ENCODE peak calls at places on chromosomes 5 and 9, in six cellular contexts. One of them, this sample, is unnamed.

GRCh38 chr5:10367586-10367985 is 14.1 kb downstream of the MARCHF6 start:
- DNase-seq in fibroblast of the conjunctiva: no peak
- DNase-seq in HEK293T: no peak
- DNase-seq in activated effector memory CD4-positive, alpha-beta T cell treated with Interleukin-2 at 50 U/mL for 16 hours: no peak
- DNase-seq in frontal cortex: no peak
- DNase-seq in tibial nerve: no peak
- DNase-seq in this sample: no peak

GRCh38 chr5:111706345-111706744 is 50.6 kb downstream of the NREP start:
- DNase-seq in fibroblast of the conjunctiva: no peak
- DNase-seq in HEK293T: no peak
- DNase-seq in tibial nerve: no peak
- DNase-seq in frontal cortex: no peak
- DNase-seq in activated effector memory CD4-positive, alpha-beta T cell treated with Interleukin-2 at 50 U/mL for 16 hours: no peak
- DNase-seq in this sample: no peak

GRCh38 chr9:14316574-14317304 is 2.8 kb upstream of the NFIB start:
- DNase-seq in activated effector memory CD4-positive, alpha-beta T cell treated with Interleukin-2 at 50 U/mL for 16 hours: no peak
- DNase-seq in tibial nerve: no peak
- DNase-seq in fibroblast of the conjunctiva: no peak
- DNase-seq in frontal cortex: no peak
- DNase-seq in HEK293T: no peak
- DNase-seq in this sample: no peak

GRCh38 chr5:116370886-116371285 is 203.7 kb downstream of the SEMA6A start:
- DNase-seq in tibial nerve: no peak
- DNase-seq in activated effector memory CD4-positive, alpha-beta T cell treated with Interleukin-2 at 50 U/mL for 16 hours: no peak
- DNase-seq in frontal cortex: no peak
- DNase-seq in HEK293T: no peak
- DNase-seq in fibroblast of the conjunctiva: no peak
- DNase-seq in this sample: no peak

GRCh38 chr5:143316844-143317631 is 86.4 kb downstream of the NR3C1 start:
- DNase-seq in tibial nerve: no peak
- DNase-seq in activated effector memory CD4-positive, alpha-beta T cell treated with Interleukin-2 at 50 U/mL for 16 hours: no peak
- DNase-seq in frontal cortex: no peak
- DNase-seq in fibroblast of the conjunctiva: no peak
- DNase-seq in HEK293T: no peak
- DNase-seq in this sample: no peak

GRCh38 chr5:59562756-59563389 is 330.7 kb downstream of the PDE4D start:
- DNase-seq in activated effector memory CD4-positive, alpha-beta T cell treated with Interleukin-2 at 50 U/mL for 16 hours: no peak
- DNase-seq in tibial nerve: no peak
- DNase-seq in frontal cortex: no peak
- DNase-seq in HEK293T: no peak
- DNase-seq in fibroblast of the conjunctiva: peak
- DNase-seq in this sample: no peak

GRCh38 chr9:71911908-71912325 is 478 bp downstream of the C9orf85 start:
- DNase-seq in frontal cortex: no peak
- DNase-seq in fibroblast of the conjunctiva: peak
- DNase-seq in tibial nerve: no peak
- DNase-seq in activated effector memory CD4-positive, alpha-beta T cell treated with Interleukin-2 at 50 U/mL for 16 hours: no peak
- DNase-seq in HEK293T: no peak
- DNase-seq in this sample: no peak

GRCh38 chr5:15844871-15845270 is 334.7 kb downstream of the MARCHF11 start:
- DNase-seq in frontal cortex: no peak
- DNase-seq in activated effector memory CD4-positive, alpha-beta T cell treated with Interleukin-2 at 50 U/mL for 16 hours: no peak
- DNase-seq in fibroblast of the conjunctiva: no peak
- DNase-seq in tibial nerve: no peak
- DNase-seq in HEK293T: no peak
- DNase-seq in this sample: no peak

GRCh38 chr5:150659360-150660107 is 1.5 kb upstream of the MYOZ3 start:
- DNase-seq in frontal cortex: no peak
- DNase-seq in activated effector memory CD4-positive, alpha-beta T cell treated with Interleukin-2 at 50 U/mL for 16 hours: no peak
- DNase-seq in tibial nerve: no peak
- DNase-seq in fibroblast of the conjunctiva: no peak
- DNase-seq in HEK293T: no peak
- DNase-seq in this sample: no peak

GRCh38 chr9:127862075-127863011 is 7.9 kb upstream of the ENG start:
- DNase-seq in HEK293T: no peak
- DNase-seq in tibial nerve: peak
- DNase-seq in fibroblast of the conjunctiva: no peak
- DNase-seq in activated effector memory CD4-positive, alpha-beta T cell treated with Interleukin-2 at 50 U/mL for 16 hours: peak
- DNase-seq in frontal cortex: peak
- DNase-seq in this sample: peak

GRCh38 chr5:113242481-113243348 is 192.1 kb downstream of the TSSK1B start:
- DNase-seq in activated effector memory CD4-positive, alpha-beta T cell treated with Interleukin-2 at 50 U/mL for 16 hours: no peak
- DNase-seq in frontal cortex: no peak
- DNase-seq in fibroblast of the conjunctiva: no peak
- DNase-seq in tibial nerve: no peak
- DNase-seq in HEK293T: no peak
- DNase-seq in this sample: no peak

GRCh38 chr5:127723571-127723970 is 20.4 kb downstream of the CCDC192 start:
- DNase-seq in frontal cortex: no peak
- DNase-seq in HEK293T: no peak
- DNase-seq in fibroblast of the conjunctiva: no peak
- DNase-seq in activated effector memory CD4-positive, alpha-beta T cell treated with Interleukin-2 at 50 U/mL for 16 hours: no peak
- DNase-seq in tibial nerve: peak
- DNase-seq in this sample: no peak

GRCh38 chr5:119105971-119106370 is 35.1 kb downstream of the DMXL1 start:
- DNase-seq in frontal cortex: no peak
- DNase-seq in tibial nerve: no peak
- DNase-seq in HEK293T: no peak
- DNase-seq in fibroblast of the conjunctiva: no peak
- DNase-seq in activated effector memory CD4-positive, alpha-beta T cell treated with Interleukin-2 at 50 U/mL for 16 hours: no peak
- DNase-seq in this sample: no peak

GRCh38 chr9:23278566-23278965 is 547.5 kb downstream of the ELAVL2 start:
- DNase-seq in fibroblast of the conjunctiva: no peak
- DNase-seq in HEK293T: no peak
- DNase-seq in frontal cortex: no peak
- DNase-seq in activated effector memory CD4-positive, alpha-beta T cell treated with Interleukin-2 at 50 U/mL for 16 hours: no peak
- DNase-seq in tibial nerve: no peak
- DNase-seq in this sample: no peak

GRCh38 chr5:55176176-55176818 is 3.3 kb upstream of the CDC20B start:
- DNase-seq in activated effector memory CD4-positive, alpha-beta T cell treated with Interleukin-2 at 50 U/mL for 16 hours: no peak
- DNase-seq in fibroblast of the conjunctiva: no peak
- DNase-seq in frontal cortex: no peak
- DNase-seq in HEK293T: peak
- DNase-seq in tibial nerve: no peak
- DNase-seq in this sample: no peak

GRCh38 chr5:169150108-169150507 is 150.8 kb downstream of the SLIT3 start:
- DNase-seq in frontal cortex: no peak
- DNase-seq in tibial nerve: no peak
- DNase-seq in HEK293T: no peak
- DNase-seq in fibroblast of the conjunctiva: no peak
- DNase-seq in activated effector memory CD4-positive, alpha-beta T cell treated with Interleukin-2 at 50 U/mL for 16 hours: no peak
- DNase-seq in this sample: no peak

GRCh38 chr5:139014726-139015125 is 139.6 kb upstream of the LRRTM2 start:
- DNase-seq in frontal cortex: no peak
- DNase-seq in fibroblast of the conjunctiva: peak
- DNase-seq in activated effector memory CD4-positive, alpha-beta T cell treated with Interleukin-2 at 50 U/mL for 16 hours: no peak
- DNase-seq in HEK293T: no peak
- DNase-seq in tibial nerve: no peak
- DNase-seq in this sample: no peak

GRCh38 chr5:1227669-1228068 is 2.5 kb downstream of the SLC6A18 start:
- DNase-seq in activated effector memory CD4-positive, alpha-beta T cell treated with Interleukin-2 at 50 U/mL for 16 hours: no peak
- DNase-seq in fibroblast of the conjunctiva: no peak
- DNase-seq in tibial nerve: no peak
- DNase-seq in frontal cortex: no peak
- DNase-seq in HEK293T: peak
- DNase-seq in this sample: no peak

GRCh38 chr9:114754574-114754973 is 51.3 kb downstream of the TNFSF15 start:
- DNase-seq in activated effector memory CD4-positive, alpha-beta T cell treated with Interleukin-2 at 50 U/mL for 16 hours: no peak
- DNase-seq in fibroblast of the conjunctiva: no peak
- DNase-seq in tibial nerve: no peak
- DNase-seq in HEK293T: no peak
- DNase-seq in frontal cortex: no peak
- DNase-seq in this sample: no peak

GRCh38 chr5:16552666-16553343 is 64.0 kb downstream of the RETREG1 start:
- DNase-seq in fibroblast of the conjunctiva: no peak
- DNase-seq in tibial nerve: peak
- DNase-seq in frontal cortex: peak
- DNase-seq in HEK293T: peak
- DNase-seq in activated effector memory CD4-positive, alpha-beta T cell treated with Interleukin-2 at 50 U/mL for 16 hours: peak
- DNase-seq in this sample: peak

GRCh38 chr5:406041-406440 is 36.9 kb upstream of the EXOC3 start:
- DNase-seq in tibial nerve: no peak
- DNase-seq in fibroblast of the conjunctiva: no peak
- DNase-seq in activated effector memory CD4-positive, alpha-beta T cell treated with Interleukin-2 at 50 U/mL for 16 hours: no peak
- DNase-seq in frontal cortex: no peak
- DNase-seq in HEK293T: no peak
- DNase-seq in this sample: no peak

GRCh38 chr9:97873877-97874276 is 20.9 kb downstream of the FOXE1 start:
- DNase-seq in HEK293T: no peak
- DNase-seq in activated effector memory CD4-positive, alpha-beta T cell treated with Interleukin-2 at 50 U/mL for 16 hours: no peak
- DNase-seq in tibial nerve: no peak
- DNase-seq in frontal cortex: no peak
- DNase-seq in fibroblast of the conjunctiva: no peak
- DNase-seq in this sample: no peak

GRCh38 chr5:90941002-90941720 is 382.6 kb downstream of the ADGRV1 start:
- DNase-seq in fibroblast of the conjunctiva: no peak
- DNase-seq in activated effector memory CD4-positive, alpha-beta T cell treated with Interleukin-2 at 50 U/mL for 16 hours: no peak
- DNase-seq in HEK293T: peak
- DNase-seq in frontal cortex: no peak
- DNase-seq in tibial nerve: no peak
- DNase-seq in this sample: no peak

GRCh38 chr5:139561655-139562451 is 714 bp downstream of the UBE2D2 start:
- DNase-seq in frontal cortex: peak
- DNase-seq in HEK293T: peak
- DNase-seq in fibroblast of the conjunctiva: no peak
- DNase-seq in activated effector memory CD4-positive, alpha-beta T cell treated with Interleukin-2 at 50 U/mL for 16 hours: no peak
- DNase-seq in tibial nerve: peak
- DNase-seq in this sample: peak

GRCh38 chr9:129397335-129397734 is 219.3 kb upstream of the IER5L start:
- DNase-seq in fibroblast of the conjunctiva: no peak
- DNase-seq in tibial nerve: no peak
- DNase-seq in frontal cortex: no peak
- DNase-seq in activated effector memory CD4-positive, alpha-beta T cell treated with Interleukin-2 at 50 U/mL for 16 hours: no peak
- DNase-seq in HEK293T: no peak
- DNase-seq in this sample: no peak

GRCh38 chr9:112874006-112874405 is 16.7 kb downstream of the SLC46A2 start:
- DNase-seq in frontal cortex: no peak
- DNase-seq in fibroblast of the conjunctiva: no peak
- DNase-seq in HEK293T: no peak
- DNase-seq in activated effector memory CD4-positive, alpha-beta T cell treated with Interleukin-2 at 50 U/mL for 16 hours: no peak
- DNase-seq in tibial nerve: no peak
- DNase-seq in this sample: no peak

GRCh38 chr5:96875805-96876291 is 452 bp upstream of the ERAP2 start:
- DNase-seq in frontal cortex: no peak
- DNase-seq in activated effector memory CD4-positive, alpha-beta T cell treated with Interleukin-2 at 50 U/mL for 16 hours: no peak
- DNase-seq in tibial nerve: no peak
- DNase-seq in fibroblast of the conjunctiva: no peak
- DNase-seq in HEK293T: no peak
- DNase-seq in this sample: peak

GRCh38 chr5:112584781-112585180 is 152.9 kb upstream of the APC start:
- DNase-seq in activated effector memory CD4-positive, alpha-beta T cell treated with Interleukin-2 at 50 U/mL for 16 hours: no peak
- DNase-seq in fibroblast of the conjunctiva: no peak
- DNase-seq in HEK293T: no peak
- DNase-seq in frontal cortex: no peak
- DNase-seq in tibial nerve: no peak
- DNase-seq in this sample: no peak

GRCh38 chr5:14325369-14325768 is 182.2 kb downstream of the TRIO start:
- DNase-seq in activated effector memory CD4-positive, alpha-beta T cell treated with Interleukin-2 at 50 U/mL for 16 hours: no peak
- DNase-seq in frontal cortex: no peak
- DNase-seq in HEK293T: no peak
- DNase-seq in fibroblast of the conjunctiva: no peak
- DNase-seq in tibial nerve: no peak
- DNase-seq in this sample: no peak

GRCh38 chr9:92378825-92379535 is 25.4 kb downstream of the OGN start:
- DNase-seq in frontal cortex: no peak
- DNase-seq in HEK293T: no peak
- DNase-seq in activated effector memory CD4-positive, alpha-beta T cell treated with Interleukin-2 at 50 U/mL for 16 hours: no peak
- DNase-seq in tibial nerve: no peak
- DNase-seq in fibroblast of the conjunctiva: no peak
- DNase-seq in this sample: no peak